ENCODE peak calls at places on chromosomes 5 and 9, in five cellular contexts. L is T-helper 2 cell, A is amygdala, F is astrocyte of the spinal cord, R is kidney epithelial cell. S is an unnamed sample.

GRCh38 chr9:72042928-72043327 is 17.5 kb downstream of the C9orf57 start:
- DNase-seq in L (no peak), A (no peak), F (no peak), R (no peak), S (no peak)

GRCh38 chr5:116492016-116492623 is 82.5 kb downstream of the SEMA6A start:
- DNase-seq in L (no peak), A (no peak), F (peak; percentile 94), R (peak; percentile 53), S (no peak)

GRCh38 chr5:146647656-146648199 is 131.7 kb upstream of the GPR151 start:
- DNase-seq in L (no peak), A (no peak), F (peak; percentile 9), R (no peak), S (no peak)

GRCh38 chr9:37710039-37710438 is 43.6 kb upstream of the TRMT10B start:
- DNase-seq in L (no peak), A (no peak), F (no peak), R (no peak), S (no peak)

GRCh38 chr5:53991942-53992341 is 318.4 kb downstream of the ARL15 start:
- DNase-seq in L (no peak), A (no peak), F (no peak), R (no peak), S (no peak)

GRCh38 chr5:18792145-18792544 is 1157.9 kb downstream of the TAF11L14 start:
- DNase-seq in L (no peak), A (no peak), F (peak; percentile 5), R (peak; percentile 7), S (no peak)

GRCh38 chr5:80707645-80708044 is 52.9 kb upstream of the DHFR start:
- DNase-seq in L (no peak), A (no peak), F (no peak), R (peak; percentile 21), S (no peak)

GRCh38 chr5:176611435-176611834 is 1.5 kb upstream of the GPRIN1 start:
- DNase-seq in L (peak; percentile 30), A (no peak), F (peak; percentile 84), R (peak; percentile 50), S (no peak)

GRCh38 chr5:73812962-73813588 is 187.1 kb downstream of the ARHGEF28 start:
- DNase-seq in L (no peak), A (no peak), F (peak; percentile 59), R (peak; percentile 98), S (no peak)

GRCh38 chr9:8686502-8686901 is 886.9 kb upstream of the DMAC1 start:
- DNase-seq in L (no peak), A (no peak), F (no peak), R (no peak), S (no peak)

GRCh38 chr5:170342153-170342552 is 44.6 kb upstream of the LCP2 start:
- DNase-seq in L (no peak), A (no peak), F (no peak), R (no peak), S (no peak)